ENCODE peak calls at places on chromosomes 12 and 14, in four cellular contexts. N, O, K and B are unnamed samples.
A peak's percentile ranks its signal among the peaks of the same experiment; 100 is the strongest.

GRCh38 chr12:91043408-91043807 is 14.4 kb downstream of the KERA start:
- DNase-seq in N (no peak), K (no peak), O (no peak), B (no peak)

GRCh38 chr14:64755661-64756265 is 51.5 kb downstream of the PLEKHG3 start:
- DNase-seq in K (peak; percentile 30), N (no peak), O (no peak), B (no peak)

GRCh38 chr12:9646794-9647622 is 22.5 kb upstream of the CLEC2D start:
- DNase-seq in O (no peak), N (no peak), K (no peak), B (no peak)

GRCh38 chr12:113021500-113021899 is 35.0 kb upstream of the DTX1 start:
- DNase-seq in K (no peak), O (no peak), N (no peak), B (no peak)

GRCh38 chr12:2403221-2403976 is 350.6 kb downstream of the CACNA1C start:
- DNase-seq in O (no peak), K (no peak), N (no peak), B (no peak)

GRCh38 chr12:124306686-124307555 is 12.0 kb downstream of the RFLNA start:
- DNase-seq in K (no peak), N (no peak), O (no peak), B (no peak)

GRCh38 chr12:65881965-65882413 is 57.7 kb downstream of the HMGA2 start:
- DNase-seq in O (peak; percentile 25), N (no peak), K (no peak), B (no peak)

GRCh38 chr12:78494911-78495310 is 369.7 kb upstream of the SYT1 start:
- DNase-seq in K (no peak), O (no peak), N (no peak), B (no peak)

GRCh38 chr14:50704454-50705010 is 36.4 kb upstream of the SAV1 start:
- DNase-seq in O (no peak), N (no peak), K (no peak), B (no peak)

GRCh38 chr12:130557876-130558770 is 158.0 kb downstream of the RIMBP2 start:
- DNase-seq in N (no peak), K (no peak), O (no peak), B (no peak)

GRCh38 chr12:56521209-56521589 is 421 bp upstream of the RBMS2 start:
- DNase-seq in N (no peak), K (no peak), O (no peak), B (no peak)

GRCh38 chr14:94129111-94129757 is at the start of gene IFI27L2:
- DNase-seq in K (peak; percentile 86), N (peak; percentile 40), O (peak; percentile 76), B (no peak)

GRCh38 chr12:121669525-121669908 is at the start of gene MORN3:
- DNase-seq in N (no peak), O (no peak), K (no peak), B (no peak)

GRCh38 chr12:121663610-121663929 is 5.9 kb downstream of the MORN3 start:
- DNase-seq in K (no peak), O (no peak), N (no peak), B (no peak)

GRCh38 chr12:121673013-121673441 is 3.6 kb upstream of the MORN3 start:
- DNase-seq in N (no peak), K (peak; percentile 31), O (no peak), B (no peak)

GRCh38 chr12:121668750-121669524 is 517 bp downstream of the MORN3 start:
- DNase-seq in K (peak; percentile 45), O (peak; percentile 83), N (peak; percentile 28), B (no peak)
- TF ChIP-seq CREM in K (no peak), O (no peak), N (no peak), B (no peak)

GRCh38 chr14:97276573-97276972 is 479.4 kb downstream of the VRK1 start:
- DNase-seq in O (no peak), K (no peak), N (no peak), B (no peak)

GRCh38 chr14:97275276-97275675 is 478.1 kb downstream of the VRK1 start:
- DNase-seq in K (no peak), O (no peak), N (no peak), B (no peak)

GRCh38 chr14:97280526-97280925 is 483.3 kb downstream of the VRK1 start:
- DNase-seq in K (no peak), N (no peak), O (no peak), B (no peak)

GRCh38 chr14:97274626-97275025 is 477.4 kb downstream of the VRK1 start:
- DNase-seq in O (no peak), K (no peak), N (no peak), B (no peak)

GRCh38 chr14:97277711-97278110 is 480.5 kb downstream of the VRK1 start:
- DNase-seq in O (peak; percentile 64), N (no peak), K (no peak), B (no peak)
- TF ChIP-seq CREM in O (no peak), N (no peak), K (no peak), B (no peak)

GRCh38 chr14:24058260-24058950 is 6.6 kb downstream of the CARMIL3 start:
- DNase-seq in K (no peak), O (peak; percentile 88), N (peak; percentile 89), B (no peak)

GRCh38 chr14:24055971-24056799 is 4.4 kb downstream of the CARMIL3 start:
- DNase-seq in N (no peak), O (no peak), K (no peak), B (no peak)

GRCh38 chr14:24057867-24058259 is 6.1 kb downstream of the CARMIL3 start:
- DNase-seq in O (no peak), K (no peak), N (no peak), B (no peak)

GRCh38 chr14:24056800-24057184 is 5.0 kb downstream of the CARMIL3 start:
- DNase-seq in K (no peak), O (no peak), N (no peak), B (no peak)

GRCh38 chr14:24057271-24057670 is 5.5 kb downstream of the CARMIL3 start:
- DNase-seq in O (no peak), K (no peak), N (no peak), B (no peak)
- TF ChIP-seq CREM in O (no peak), K (no peak), N (no peak), B (no peak)

DNA sequence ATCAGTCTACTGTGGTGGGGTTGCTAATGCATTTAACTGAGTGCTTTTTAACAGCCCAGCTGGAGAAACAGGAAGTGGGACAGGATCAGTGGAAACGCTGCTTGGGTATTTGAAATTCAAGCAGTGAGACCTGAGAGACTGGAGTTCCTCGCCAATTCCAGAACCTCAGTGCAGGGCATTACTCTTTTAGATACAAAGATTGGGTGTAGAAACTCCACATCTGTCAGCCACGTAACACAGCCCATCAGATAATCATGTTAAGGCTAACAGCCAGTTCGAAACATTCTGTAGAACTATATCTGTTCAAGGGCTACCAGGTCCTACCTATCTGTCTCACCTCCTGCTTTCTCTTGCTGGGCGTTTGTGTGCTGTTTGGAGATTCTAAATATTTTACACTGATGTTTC is 45.5 kb downstream of the RAD52 start:
- DNase-seq in N (no peak), O (no peak), K (no peak), B (no peak)
- TF ChIP-seq CREM in N (no peak), O (no peak), K (no peak), B (no peak)

GRCh38 chr12:12294215-12295005 is 27.6 kb upstream of the LRP6 start:
- DNase-seq in K (no peak), N (no peak), O (peak; percentile 30), B (no peak)
- TF ChIP-seq CREM in K (no peak), N (no peak), O (no peak), B (no peak)

GRCh38 chr14:45082420-45082819 is 1.5 kb upstream of the PRPF39 start:
- DNase-seq in K (no peak), N (no peak), O (no peak), B (no peak)

GRCh38 chr14:45083979-45084722 is at the start of gene PRPF39:
- DNase-seq in O (peak; percentile 95), N (peak; percentile 87), K (peak; percentile 94), B (peak; percentile 84)

GRCh38 chr14:45089813-45090212 is 5.9 kb downstream of the PRPF39 start:
- DNase-seq in O (no peak), K (no peak), N (no peak), B (no peak)

GRCh38 chr14:45083622-45083978 is 316 bp upstream of the PRPF39 start:
- DNase-seq in N (no peak), K (no peak), O (no peak), B (no peak)

GRCh38 chr14:45085004-45085403 is 1.1 kb downstream of the PRPF39 start:
- DNase-seq in K (no peak), N (peak; percentile 31), O (no peak), B (no peak)
- TF ChIP-seq CREM in K (no peak), N (no peak), O (no peak), B (no peak)

DNA sequence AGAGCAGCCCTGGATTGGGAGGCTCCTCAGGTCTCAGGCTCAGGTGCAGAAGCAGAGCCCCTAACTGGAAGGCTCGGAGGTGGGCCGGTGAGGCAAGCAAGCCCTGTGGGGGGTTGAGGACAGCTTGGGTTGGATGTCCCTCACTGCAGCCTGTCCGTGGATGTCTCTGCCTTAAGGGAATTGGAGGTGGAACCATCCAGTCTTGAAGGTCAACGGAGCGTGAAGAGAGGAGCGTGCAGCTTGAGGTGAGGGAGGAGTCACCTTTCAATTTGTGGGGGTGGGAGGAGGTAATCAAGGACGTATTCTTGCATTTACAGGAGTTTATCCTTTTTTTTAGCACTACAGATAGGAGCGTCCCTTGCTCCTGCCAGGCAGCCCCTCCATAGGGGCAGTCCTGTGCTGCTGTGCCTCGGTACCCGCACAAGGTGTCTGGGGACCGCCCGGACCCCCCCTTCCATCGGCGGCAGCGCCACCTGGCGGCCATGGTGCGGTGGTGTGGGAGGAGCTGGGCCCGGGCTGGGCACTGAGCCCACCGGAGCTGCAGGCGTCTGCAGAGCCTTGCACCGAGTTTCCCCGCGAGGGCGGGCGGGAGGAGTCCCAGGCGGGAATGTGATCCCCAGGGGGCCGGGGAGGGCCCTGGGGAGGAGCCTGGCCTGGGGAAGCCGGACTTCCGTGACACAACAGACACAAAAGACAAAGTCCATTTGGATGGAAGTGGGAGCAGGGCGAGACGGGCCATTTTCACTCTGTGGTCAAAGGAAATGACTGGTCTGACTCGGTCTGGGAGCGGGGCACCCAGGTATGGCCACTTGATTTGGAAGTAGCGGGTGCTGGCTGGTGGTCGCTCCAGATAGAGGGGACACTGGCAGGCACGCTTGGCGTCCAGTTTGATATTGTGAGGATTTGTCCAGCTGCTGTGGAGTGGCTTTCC is 884 bp downstream of the DNAJC22 start:
- DNase-seq in N (peak; percentile 95), O (peak; percentile 93), K (peak; percentile 90), B (no peak)
- TF ChIP-seq CREM in N (no peak), O (no peak), K (peak; percentile 38), B (no peak)

GRCh38 chr12:76588881-76589565 is 29.5 kb upstream of the OSBPL8 start:
- DNase-seq in K (no peak), O (no peak), N (no peak), B (no peak)
- TF ChIP-seq CREM in K (no peak), O (no peak), N (no peak), B (no peak)

GRCh38 chr12:62050785-62051184 is 209.4 kb upstream of the USP15 start:
- DNase-seq in O (no peak), K (no peak), N (no peak), B (no peak)
- TF ChIP-seq CREM in O (no peak), K (no peak), N (no peak), B (no peak)

GRCh38 chr14:59585891-59586554 is 9.4 kb upstream of the CCDC175 start:
- DNase-seq in N (no peak), K (no peak), O (no peak), B (no peak)

GRCh38 chr14:59582161-59582560 is 5.5 kb upstream of the CCDC175 start:
- DNase-seq in N (no peak), K (no peak), O (no peak), B (no peak)

GRCh38 chr14:59588136-59588535 is 11.5 kb upstream of the CCDC175 start:
- DNase-seq in O (no peak), N (no peak), K (no peak), B (no peak)

GRCh38 chr14:59583755-59584154 is 7.1 kb upstream of the CCDC175 start:
- DNase-seq in O (no peak), N (no peak), K (no peak), B (no peak)

GRCh38 chr14:59582845-59583509 is 6.4 kb upstream of the CCDC175 start:
- DNase-seq in O (peak; percentile 45), N (no peak), K (peak; percentile 13), B (no peak)
- TF ChIP-seq CREM in O (no peak), N (no peak), K (no peak), B (no peak)